ENCODE peak calls at places on chromosomes 13 and 19, in ten cellular contexts. One of them, this sample, is unnamed.

GRCh38 chr19:56167064-56167578 is 8.7 kb upstream of the GALP start:
- DNase-seq in H9: no peak
- DNase-seq in neural crest cell: no peak
- DNase-seq in NCI-H1417: no peak
- DNase-seq in stomach: no peak
- DNase-seq in hepatocyte: peak; percentile 42
- DNase-seq in stimulated activated CD4-positive, alpha-beta T cell treated with anti-CD3 and anti-CD28 coated beads, TNF-alpha, amount 100 ng/mL, for 1 hour: no peak
- DNase-seq in Caco-2: peak; percentile 35
- DNase-seq in amygdala: no peak
- DNase-seq in nephron progenitor cell: peak; percentile 31
- DNase-seq in this sample: no peak

GRCh38 chr19:38441660-38442348 is 8.3 kb downstream of the RYR1 start:
- DNase-seq in stomach: no peak
- DNase-seq in amygdala: no peak
- DNase-seq in H9: peak; percentile 77
- DNase-seq in hepatocyte: no peak
- DNase-seq in Caco-2: peak; percentile 28
- DNase-seq in neural crest cell: no peak
- DNase-seq in stimulated activated CD4-positive, alpha-beta T cell treated with anti-CD3 and anti-CD28 coated beads, TNF-alpha, amount 100 ng/mL, for 1 hour: no peak
- DNase-seq in NCI-H1417: no peak
- DNase-seq in nephron progenitor cell: peak; percentile 35
- DNase-seq in this sample: peak; percentile 16

GRCh38 chr13:71525004-71525403 is 342.0 kb downstream of the DACH1 start:
- DNase-seq in stimulated activated CD4-positive, alpha-beta T cell treated with anti-CD3 and anti-CD28 coated beads, TNF-alpha, amount 100 ng/mL, for 1 hour: no peak
- DNase-seq in Caco-2: no peak
- DNase-seq in amygdala: no peak
- DNase-seq in neural crest cell: no peak
- DNase-seq in nephron progenitor cell: no peak
- DNase-seq in stomach: no peak
- DNase-seq in H9: no peak
- DNase-seq in NCI-H1417: peak; percentile 84
- DNase-seq in hepatocyte: no peak
- DNase-seq in this sample: no peak

GRCh38 chr13:73816702-73817101 is 317.5 kb downstream of the KLF12 start:
- DNase-seq in nephron progenitor cell: no peak
- DNase-seq in amygdala: no peak
- DNase-seq in hepatocyte: no peak
- DNase-seq in H9: no peak
- DNase-seq in stimulated activated CD4-positive, alpha-beta T cell treated with anti-CD3 and anti-CD28 coated beads, TNF-alpha, amount 100 ng/mL, for 1 hour: no peak
- DNase-seq in neural crest cell: no peak
- DNase-seq in stomach: no peak
- DNase-seq in Caco-2: no peak
- DNase-seq in NCI-H1417: no peak
- DNase-seq in this sample: no peak

GRCh38 chr13:50365683-50366391 is 350.6 kb downstream of the KCNRG start:
- DNase-seq in amygdala: no peak
- DNase-seq in H9: no peak
- DNase-seq in NCI-H1417: peak; percentile 99
- DNase-seq in hepatocyte: peak; percentile 13
- DNase-seq in stimulated activated CD4-positive, alpha-beta T cell treated with anti-CD3 and anti-CD28 coated beads, TNF-alpha, amount 100 ng/mL, for 1 hour: no peak
- DNase-seq in stomach: no peak
- DNase-seq in neural crest cell: no peak
- DNase-seq in Caco-2: no peak
- DNase-seq in nephron progenitor cell: no peak
- DNase-seq in this sample: peak; percentile 61

GRCh38 chr13:35479223-35479536 is 2.7 kb upstream of the MAB21L1 start:
- DNase-seq in nephron progenitor cell: no peak
- DNase-seq in hepatocyte: no peak
- DNase-seq in stomach: no peak
- DNase-seq in neural crest cell: no peak
- DNase-seq in H9: peak; percentile 45
- DNase-seq in stimulated activated CD4-positive, alpha-beta T cell treated with anti-CD3 and anti-CD28 coated beads, TNF-alpha, amount 100 ng/mL, for 1 hour: no peak
- DNase-seq in amygdala: no peak
- DNase-seq in NCI-H1417: no peak
- DNase-seq in Caco-2: no peak
- DNase-seq in this sample: no peak

GRCh38 chr13:29934531-29935308 is 84.3 kb upstream of the UBL3 start:
- DNase-seq in nephron progenitor cell: no peak
- DNase-seq in Caco-2: no peak
- DNase-seq in stimulated activated CD4-positive, alpha-beta T cell treated with anti-CD3 and anti-CD28 coated beads, TNF-alpha, amount 100 ng/mL, for 1 hour: no peak
- DNase-seq in amygdala: no peak
- DNase-seq in stomach: no peak
- DNase-seq in neural crest cell: no peak
- DNase-seq in hepatocyte: peak; percentile 66
- DNase-seq in H9: no peak
- DNase-seq in NCI-H1417: peak; percentile 66
- DNase-seq in this sample: no peak

GRCh38 chr19:10533656-10534386 is 9.9 kb upstream of the ATG4D start:
- DNase-seq in Caco-2: no peak
- DNase-seq in H9: no peak
- DNase-seq in neural crest cell: no peak
- DNase-seq in stimulated activated CD4-positive, alpha-beta T cell treated with anti-CD3 and anti-CD28 coated beads, TNF-alpha, amount 100 ng/mL, for 1 hour: no peak
- DNase-seq in stomach: no peak
- DNase-seq in NCI-H1417: no peak
- DNase-seq in amygdala: no peak
- DNase-seq in hepatocyte: peak; percentile 61
- DNase-seq in nephron progenitor cell: no peak
- DNase-seq in this sample: no peak

GRCh38 chr19:42452590-42452989 is 9.8 kb upstream of the CXCL17 start:
- DNase-seq in NCI-H1417: no peak
- DNase-seq in H9: no peak
- DNase-seq in amygdala: no peak
- DNase-seq in hepatocyte: no peak
- DNase-seq in stimulated activated CD4-positive, alpha-beta T cell treated with anti-CD3 and anti-CD28 coated beads, TNF-alpha, amount 100 ng/mL, for 1 hour: no peak
- DNase-seq in Caco-2: no peak
- DNase-seq in nephron progenitor cell: no peak
- DNase-seq in stomach: no peak
- DNase-seq in neural crest cell: no peak
- DNase-seq in this sample: no peak

GRCh38 chr19:3494051-3494450 is 6.4 kb downstream of the DOHH start:
- DNase-seq in NCI-H1417: no peak
- DNase-seq in hepatocyte: no peak
- DNase-seq in H9: peak; percentile 88
- DNase-seq in Caco-2: peak; percentile 58
- DNase-seq in stomach: peak; percentile 62
- DNase-seq in stimulated activated CD4-positive, alpha-beta T cell treated with anti-CD3 and anti-CD28 coated beads, TNF-alpha, amount 100 ng/mL, for 1 hour: no peak
- DNase-seq in amygdala: peak; percentile 90
- DNase-seq in neural crest cell: no peak
- DNase-seq in nephron progenitor cell: peak; percentile 54
- DNase-seq in this sample: no peak

GRCh38 chr19:15432018-15432494 is 13.3 kb upstream of the AKAP8L start:
- DNase-seq in hepatocyte: no peak
- DNase-seq in stimulated activated CD4-positive, alpha-beta T cell treated with anti-CD3 and anti-CD28 coated beads, TNF-alpha, amount 100 ng/mL, for 1 hour: no peak
- DNase-seq in amygdala: no peak
- DNase-seq in H9: no peak
- DNase-seq in nephron progenitor cell: peak; percentile 37
- DNase-seq in NCI-H1417: peak; percentile 20
- DNase-seq in Caco-2: no peak
- DNase-seq in neural crest cell: no peak
- DNase-seq in stomach: no peak
- DNase-seq in this sample: no peak

GRCh38 chr19:18023596-18024212 is 15.7 kb downstream of the ARRDC2 start:
- DNase-seq in amygdala: peak; percentile 42
- DNase-seq in H9: no peak
- DNase-seq in neural crest cell: no peak
- DNase-seq in stimulated activated CD4-positive, alpha-beta T cell treated with anti-CD3 and anti-CD28 coated beads, TNF-alpha, amount 100 ng/mL, for 1 hour: peak; percentile 49
- DNase-seq in Caco-2: no peak
- DNase-seq in hepatocyte: no peak
- DNase-seq in NCI-H1417: peak; percentile 43
- DNase-seq in stomach: peak; percentile 64
- DNase-seq in nephron progenitor cell: no peak
- DNase-seq in this sample: no peak